ENCODE peak calls at places on chromosomes 7 and 10, in five cellular contexts. Y is EL, F is NCI-H1417, I is SIG-M5, B is Calu3. M is an unnamed sample.

GRCh38 chr7:120303105-120303504 is 30.1 kb downstream of the KCND2 start:
- DNase-seq in Y (no peak), F (no peak), I (no peak), B (no peak), M (no peak)

GRCh38 chr7:76515999-76516443 is 5.7 kb downstream of the UPK3B start:
- DNase-seq in Y (peak; percentile 57), F (no peak), I (no peak), B (no peak), M (no peak)

GRCh38 chr7:65251851-65252620 is 121.6 kb upstream of the ZNF92 start:
- DNase-seq in Y (peak; percentile 8), F (peak; percentile 98), I (no peak), B (peak; percentile 58), M (peak; percentile 88)

GRCh38 chr10:132572545-132572937 is 35.0 kb downstream of the INPP5A start:
- DNase-seq in Y (no peak), F (peak; percentile 12), I (no peak), B (no peak), M (no peak)

GRCh38 chr10:6154566-6154965 is 48.2 kb upstream of the PFKFB3 start:
- DNase-seq in Y (no peak), F (no peak), I (no peak), B (no peak), M (no peak)

GRCh38 chr10:1952126-1953095 is 215.1 kb upstream of the ADARB2 start:
- DNase-seq in Y (no peak), F (no peak), I (no peak), B (no peak), M (no peak)

GRCh38 chr10:25682203-25682950 is 251.7 kb upstream of the MYO3A start:
- DNase-seq in Y (peak; percentile 8), F (peak; percentile 56), I (no peak), B (peak; percentile 33), M (peak; percentile 69)

GRCh38 chr10:70558871-70559810 is 43.4 kb downstream of the PRF1 start:
- DNase-seq in Y (peak; percentile 59), F (no peak), I (no peak), B (peak; percentile 86), M (peak; percentile 55)

GRCh38 chr10:61110188-61110844 is 166.3 kb upstream of the RHOBTB1 start:
- DNase-seq in Y (peak; percentile 65), F (no peak), I (no peak), B (no peak), M (no peak)

GRCh38 chr7:106486331-106486730 is 174.6 kb downstream of the CCDC71L start:
- DNase-seq in Y (peak; percentile 86), F (no peak), I (no peak), B (peak; percentile 22), M (no peak)

GRCh38 chr7:16644624-16644986 is 949 bp downstream of the ANKMY2 start:
- DNase-seq in Y (peak; percentile 81), F (peak; percentile 85), I (no peak), B (peak; percentile 66), M (peak; percentile 84)

GRCh38 chr7:141294122-141294829 is 220.4 kb downstream of the TMEM178B start:
- DNase-seq in Y (no peak), F (no peak), I (no peak), B (no peak), M (no peak)